ENCODE peak calls at places on chromosomes 12 and 14, in nine cellular contexts. N is GM12865, T is HFFc6, V is mucosa of descending colon, F is GM23338, Y is cardiac muscle cell, H is testis, J is transverse colon, L is GM13977. S is an unnamed sample.

GRCh38 chr14:76584271-76584702 is 177.0 kb upstream of the VASH1 start:
- DNase-seq in N (no peak), T (no peak), V (no peak), F (no peak), Y (peak), H (no peak), J (no peak), L (no peak), S (peak)

GRCh38 chr12:67483871-67484554 is 164.5 kb upstream of the DYRK2 start:
- DNase-seq in N (peak), T (no peak), V (no peak), F (no peak), Y (no peak), H (no peak), J (no peak), L (no peak), S (no peak)

GRCh38 chr14:100902295-100902694 is 1.2 kb downstream of the RTL1 start:
- DNase-seq in N (no peak), T (no peak), V (no peak), F (peak), Y (no peak), H (no peak), J (no peak), L (peak), S (peak)

GRCh38 chr14:103113303-103113702 is 10.0 kb upstream of the TNFAIP2 start:
- DNase-seq in N (no peak), T (no peak), V (no peak), F (no peak), Y (no peak), H (no peak), J (no peak), L (no peak), S (no peak)

GRCh38 chr14:95174184-95174804 is 17.0 kb upstream of the DICER1 start:
- DNase-seq in N (no peak), T (no peak), V (no peak), F (no peak), Y (peak), H (no peak), J (no peak), L (no peak), S (no peak)

GRCh38 chr12:123905319-123905925 is 67.2 kb downstream of the CCDC92 start:
- DNase-seq in N (peak), T (peak), V (peak), F (peak), Y (peak), H (peak), J (peak), L (peak), S (peak)

GRCh38 chr14:77376380-77376770 is 519 bp downstream of the TMED8 start:
- DNase-seq in N (peak), T (peak), V (peak), F (peak), Y (no peak), H (peak), J (peak), L (peak), S (peak)

GRCh38 chr14:75566321-75566720 is 12.1 kb upstream of the FLVCR2 start:
- DNase-seq in N (peak), T (peak), V (no peak), F (no peak), Y (no peak), H (no peak), J (no peak), L (peak), S (no peak)

GRCh38 chr12:49233842-49234526 is 30.9 kb upstream of the TUBA1C start:
- DNase-seq in N (peak), T (no peak), V (peak), F (peak), Y (no peak), H (peak), J (peak), L (peak), S (no peak)

GRCh38 chr14:74425525-74426201 is 347 bp downstream of the SYNDIG1L start:
- DNase-seq in N (peak), T (no peak), V (peak), F (peak), Y (peak), H (peak), J (peak), L (peak), S (peak)

GRCh38 chr12:91222746-91223145 is 40.1 kb upstream of the DCN start:
- DNase-seq in N (no peak), T (peak), V (no peak), F (no peak), Y (peak), H (no peak), J (no peak), L (no peak), S (peak)

GRCh38 chr14:93961610-93962009 is 14.8 kb downstream of the ASB2 start:
- DNase-seq in N (no peak), T (no peak), V (no peak), F (no peak), Y (no peak), H (no peak), J (no peak), L (no peak), S (no peak)

GRCh38 chr12:116480210-116480818 is 78.9 kb upstream of the MAP1LC3B2 start:
- DNase-seq in N (no peak), T (no peak), V (no peak), F (no peak), Y (no peak), H (no peak), J (no peak), L (no peak), S (no peak)

GRCh38 chr12:57772429-57773322 is at the start of gene EEF1AKMT3:
- DNase-seq in N (no peak), T (peak), V (peak), F (peak), Y (peak), H (peak), J (peak), L (no peak), S (peak)

DNA sequence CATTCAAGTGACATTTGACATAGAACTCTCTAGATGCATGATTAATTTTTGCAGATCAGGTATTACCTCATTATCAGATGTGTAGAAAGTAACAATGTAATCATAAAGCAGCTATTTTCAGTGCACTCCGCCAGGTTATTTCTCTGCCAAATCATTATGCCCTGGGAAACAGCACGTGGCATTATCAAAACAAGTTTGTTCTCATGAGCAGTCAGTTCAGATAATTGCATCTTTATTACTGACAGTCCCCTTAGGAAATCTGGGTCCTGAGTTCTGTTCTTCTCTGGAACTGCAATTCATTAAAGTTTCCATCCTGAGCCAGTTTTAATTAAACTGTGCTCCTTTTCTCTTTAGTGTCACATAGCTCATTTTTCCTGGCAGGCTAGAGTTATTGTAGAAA is 94.7 kb upstream of the KRR1 start:
- DNase-seq in N (no peak), T (no peak), V (no peak), F (no peak), Y (no peak), H (no peak), J (no peak), L (no peak), S (peak)
- TF ChIP-seq CTCF in N (no peak), T (no peak), V (no peak), F (no peak), Y (no peak), H (no peak), J (no peak), L (no peak), S (no peak)

GRCh38 chr14:99389171-99389826 is 91.4 kb downstream of the SETD3 start:
- DNase-seq in N (peak), T (no peak), V (peak), F (peak), Y (peak), H (peak), J (peak), L (peak), S (peak)
- TF ChIP-seq CTCF in N (peak), T (peak), V (no peak), F (peak), Y (peak), H (peak), J (peak), L (peak), S (peak)

GRCh38 chr14:106372870-106373657 is 846.7 kb downstream of the TMEM121 start:
- DNase-seq in N (peak), T (no peak), V (peak), F (peak), Y (no peak), H (peak), J (peak), L (peak), S (peak)

GRCh38 chr14:106380740-106381139 is 854.4 kb downstream of the TMEM121 start:
- DNase-seq in N (no peak), T (no peak), V (no peak), F (no peak), Y (no peak), H (no peak), J (no peak), L (no peak), S (no peak)

GRCh38 chr14:106377432-106377831 is 851.0 kb downstream of the TMEM121 start:
- DNase-seq in N (no peak), T (no peak), V (no peak), F (no peak), Y (no peak), H (no peak), J (no peak), L (no peak), S (no peak)

GRCh38 chr14:106378191-106378590 is 851.8 kb downstream of the TMEM121 start:
- DNase-seq in N (no peak), T (no peak), V (peak), F (no peak), Y (no peak), H (no peak), J (no peak), L (no peak), S (peak)
- TF ChIP-seq CTCF in N (peak), T (no peak), V (no peak), F (no peak), Y (no peak), H (no peak), J (no peak), L (peak), S (peak)

GRCh38 chr12:13044859-13045384 is 741 bp downstream of the FAM234B start:
- DNase-seq in N (no peak), T (no peak), V (no peak), F (no peak), Y (peak), H (no peak), J (no peak), L (no peak), S (peak)

GRCh38 chr12:13045816-13046215 is 1.6 kb downstream of the FAM234B start:
- DNase-seq in N (no peak), T (no peak), V (no peak), F (no peak), Y (no peak), H (no peak), J (no peak), L (no peak), S (no peak)

GRCh38 chr12:13046914-13047472 is 2.8 kb downstream of the FAM234B start:
- DNase-seq in N (peak), T (no peak), V (no peak), F (no peak), Y (no peak), H (no peak), J (no peak), L (peak), S (no peak)

GRCh38 chr12:13042666-13043230 is 1.4 kb upstream of the FAM234B start:
- DNase-seq in N (no peak), T (no peak), V (no peak), F (no peak), Y (no peak), H (no peak), J (no peak), L (no peak), S (no peak)

GRCh38 chr12:13044002-13044858 is at the start of gene FAM234B:
- DNase-seq in N (peak), T (peak), V (peak), F (peak), Y (peak), H (peak), J (peak), L (peak), S (peak)
- TF ChIP-seq CTCF in N (no peak), T (peak), V (no peak), F (peak), Y (peak), H (no peak), J (no peak), L (no peak), S (peak)

GRCh38 chr14:58297762-58298476 is 436 bp upstream of the ARID4A start:
- DNase-seq in N (peak), T (peak), V (peak), F (peak), Y (peak), H (peak), J (peak), L (peak), S (peak)
- TF ChIP-seq CTCF in N (no peak), T (peak), V (peak), F (no peak), Y (no peak), H (peak), J (no peak), L (no peak), S (peak)

GRCh38 chr14:96281486-96281885 is 25.5 kb downstream of the BDKRB1 start:
- DNase-seq in N (no peak), T (no peak), V (no peak), F (no peak), Y (no peak), H (no peak), J (no peak), L (no peak), S (no peak)
- TF ChIP-seq CTCF in N (no peak), T (no peak), V (no peak), F (no peak), Y (no peak), H (no peak), J (no peak), L (no peak), S (no peak)

GRCh38 chr12:111238075-111238734 is 130.7 kb downstream of the PHETA1 start:
- DNase-seq in N (no peak), T (no peak), V (no peak), F (no peak), Y (no peak), H (no peak), J (no peak), L (no peak), S (no peak)
- TF ChIP-seq CTCF in N (no peak), T (no peak), V (no peak), F (no peak), Y (no peak), H (no peak), J (no peak), L (no peak), S (no peak)

GRCh38 chr14:66923251-66923650 is 266.0 kb upstream of the GARIN2 start:
- DNase-seq in N (no peak), T (no peak), V (no peak), F (no peak), Y (no peak), H (no peak), J (no peak), L (no peak), S (no peak)

GRCh38 chr14:66916421-66916820 is 272.8 kb upstream of the GARIN2 start:
- DNase-seq in N (no peak), T (no peak), V (no peak), F (no peak), Y (no peak), H (no peak), J (no peak), L (no peak), S (no peak)

GRCh38 chr14:66920196-66920595 is 269.0 kb upstream of the GARIN2 start:
- DNase-seq in N (no peak), T (peak), V (no peak), F (no peak), Y (peak), H (no peak), J (no peak), L (no peak), S (peak)

DNA sequence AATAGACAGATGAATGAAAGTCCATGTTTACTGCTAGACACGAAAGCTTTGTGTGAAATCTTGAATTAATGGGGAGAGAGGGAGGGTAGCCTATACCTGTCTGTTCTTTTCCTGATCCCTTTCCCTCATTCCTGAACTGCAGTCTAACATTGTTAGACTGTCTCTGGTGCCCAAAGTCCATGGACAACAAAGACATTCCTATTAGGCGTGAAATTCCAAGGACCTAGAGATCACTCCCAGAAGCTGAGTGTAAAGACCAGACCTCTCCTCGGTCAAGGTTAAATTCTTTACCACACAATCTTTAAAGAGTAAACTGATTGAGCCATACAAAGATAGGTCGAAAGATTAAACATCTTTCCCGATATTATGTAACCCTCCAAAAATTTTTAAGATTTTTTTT is 270.7 kb upstream of the GARIN2 start:
- DNase-seq in N (no peak), T (no peak), V (no peak), F (no peak), Y (no peak), H (no peak), J (no peak), L (no peak), S (no peak)
- TF ChIP-seq CTCF in N (no peak), T (no peak), V (no peak), F (no peak), Y (no peak), H (no peak), J (no peak), L (no peak), S (no peak)

S was measured in MCF 10A.